ENCODE peak calls at places on chromosomes 6 and 20, in four cellular contexts. D is body of pancreas, J is K562, Q is ovary. A is an unnamed sample.

GRCh38 chr6:44002071-44002590 is 125.1 kb downstream of the MRPL14 start:
- DNase-seq in D (peak; percentile 74), J (no peak), Q (peak; percentile 40), A (no peak)

GRCh38 chr20:62511915-62512610 is 36.3 kb upstream of the GATA5 start:
- DNase-seq in D (no peak), J (no peak), Q (no peak), A (no peak)

GRCh38 chr6:69232506-69233194 is 564.2 kb downstream of the LMBRD1 start:
- DNase-seq in D (peak; percentile 75), J (peak; percentile 50), Q (peak; percentile 78), A (peak; percentile 15)

GRCh38 chr6:51322505-51322904 is 503.8 kb downstream of the TFAP2B start:
- DNase-seq in D (no peak), J (no peak), Q (no peak), A (no peak)

GRCh38 chr6:43496370-43497128 is 13.6 kb downstream of the LRRC73 start:
- DNase-seq in D (no peak), J (peak; percentile 89), Q (no peak), A (peak; percentile 27)

GRCh38 chr6:11262231-11262630 is 29.8 kb upstream of the NEDD9 start:
- DNase-seq in D (no peak), J (no peak), Q (no peak), A (peak; percentile 18)

GRCh38 chr6:69422474-69422873 is 374.3 kb downstream of the LMBRD1 start:
- DNase-seq in D (no peak), J (no peak), Q (no peak), A (no peak)

GRCh38 chr20:63025534-63026331 is 19.0 kb upstream of the BHLHE23 start:
- DNase-seq in D (no peak), J (no peak), Q (peak; percentile 60), A (no peak)

GRCh38 chr6:156729248-156729647 is 47.9 kb upstream of the ARID1B start:
- DNase-seq in D (no peak), J (no peak), Q (no peak), A (no peak)

GRCh38 chr6:125191916-125192609 is 38.5 kb downstream of the TPD52L1 start:
- DNase-seq in D (peak; percentile 74), J (peak; percentile 73), Q (peak; percentile 56), A (peak; percentile 73)

GRCh38 chr20:7790189-7790588 is 150.1 kb downstream of the HAO1 start:
- DNase-seq in D (no peak), J (no peak), Q (no peak), A (no peak)

GRCh38 chr6:108684809-108685329 is 124.2 kb downstream of the FOXO3 start:
- DNase-seq in D (no peak), J (no peak), Q (no peak), A (peak; percentile 33)

GRCh38 chr20:8089668-8090067 is 42.4 kb upstream of the PLCB1 start:
- DNase-seq in D (no peak), J (no peak), Q (no peak), A (no peak)

GRCh38 chr20:2088904-2089303 is 12.7 kb upstream of the STK35 start:
- DNase-seq in D (no peak), J (no peak), Q (no peak), A (no peak)

GRCh38 chr20:52145587-52145986 is 46.0 kb downstream of the ZFP64 start:
- DNase-seq in D (no peak), J (no peak), Q (no peak), A (no peak)

GRCh38 chr20:46995561-46996142 is 101.0 kb downstream of the EYA2 start:
- DNase-seq in D (no peak), J (no peak), Q (no peak), A (no peak)

GRCh38 chr6:135291288-135292116 is 110.4 kb downstream of the MYB start:
- DNase-seq in D (no peak), J (peak; percentile 54), Q (no peak), A (peak; percentile 73)

GRCh38 chr20:14885661-14886060 is 548.2 kb upstream of the FLRT3 start:
- DNase-seq in D (no peak), J (no peak), Q (no peak), A (no peak)